ENCODE peak calls at places on chromosome 13, in nine cellular contexts. One of them, this sample, is unnamed.

GRCh38 chr13:111202149-111202548 is 87.0 kb downstream of the ARHGEF7 start:
- DNase-seq in astrocyte of the hippocampus: peak; percentile 17
- DNase-seq in activated naive CD4-positive, alpha-beta T cell: no peak
- DNase-seq in AG09319: no peak
- DNase-seq in amniotic epithelial cell: no peak
- DNase-seq in stimulated activated CD8-positive, alpha-beta memory T cell treated with anti-CD3 and anti-CD28 coated beads, Interleukin-15, amount 100 ng/mL, for 1 hour: no peak
- DNase-seq in progenitor cell of endocrine pancreas: no peak
- DNase-seq in T-helper 1 cell: no peak
- DNase-seq in T-cell: no peak
- DNase-seq in this sample: no peak

GRCh38 chr13:61192826-61193225 is 222.8 kb downstream of the PCDH20 start:
- DNase-seq in astrocyte of the hippocampus: no peak
- DNase-seq in activated naive CD4-positive, alpha-beta T cell: no peak
- DNase-seq in AG09319: no peak
- DNase-seq in amniotic epithelial cell: no peak
- DNase-seq in stimulated activated CD8-positive, alpha-beta memory T cell treated with anti-CD3 and anti-CD28 coated beads, Interleukin-15, amount 100 ng/mL, for 1 hour: no peak
- DNase-seq in progenitor cell of endocrine pancreas: no peak
- DNase-seq in T-helper 1 cell: no peak
- DNase-seq in T-cell: no peak
- DNase-seq in this sample: no peak

GRCh38 chr13:75263741-75264407 is 218.1 kb downstream of the TBC1D4 start:
- DNase-seq in astrocyte of the hippocampus: peak; percentile 60
- DNase-seq in activated naive CD4-positive, alpha-beta T cell: no peak
- DNase-seq in AG09319: peak; percentile 15
- DNase-seq in amniotic epithelial cell: peak; percentile 53
- DNase-seq in stimulated activated CD8-positive, alpha-beta memory T cell treated with anti-CD3 and anti-CD28 coated beads, Interleukin-15, amount 100 ng/mL, for 1 hour: no peak
- DNase-seq in progenitor cell of endocrine pancreas: no peak
- DNase-seq in T-helper 1 cell: no peak
- DNase-seq in T-cell: no peak
- DNase-seq in this sample: peak; percentile 39

GRCh38 chr13:19670147-19670546 is 36.7 kb downstream of the MPHOSPH8 start:
- DNase-seq in astrocyte of the hippocampus: no peak
- DNase-seq in activated naive CD4-positive, alpha-beta T cell: no peak
- DNase-seq in AG09319: no peak
- DNase-seq in amniotic epithelial cell: peak; percentile 54
- DNase-seq in stimulated activated CD8-positive, alpha-beta memory T cell treated with anti-CD3 and anti-CD28 coated beads, Interleukin-15, amount 100 ng/mL, for 1 hour: no peak
- DNase-seq in progenitor cell of endocrine pancreas: no peak
- DNase-seq in T-helper 1 cell: no peak
- DNase-seq in T-cell: no peak
- DNase-seq in this sample: no peak

GRCh38 chr13:74450976-74451375 is 316.8 kb upstream of the KLF12 start:
- DNase-seq in astrocyte of the hippocampus: no peak
- DNase-seq in activated naive CD4-positive, alpha-beta T cell: no peak
- DNase-seq in AG09319: peak; percentile 16
- DNase-seq in amniotic epithelial cell: no peak
- DNase-seq in stimulated activated CD8-positive, alpha-beta memory T cell treated with anti-CD3 and anti-CD28 coated beads, Interleukin-15, amount 100 ng/mL, for 1 hour: no peak
- DNase-seq in progenitor cell of endocrine pancreas: no peak
- DNase-seq in T-helper 1 cell: no peak
- DNase-seq in T-cell: no peak
- DNase-seq in this sample: no peak

GRCh38 chr13:50512602-50513527 is 330.6 kb downstream of the DLEU7 start:
- DNase-seq in astrocyte of the hippocampus: peak; percentile 72
- DNase-seq in activated naive CD4-positive, alpha-beta T cell: no peak
- DNase-seq in AG09319: no peak
- DNase-seq in amniotic epithelial cell: peak; percentile 39
- DNase-seq in stimulated activated CD8-positive, alpha-beta memory T cell treated with anti-CD3 and anti-CD28 coated beads, Interleukin-15, amount 100 ng/mL, for 1 hour: peak; percentile 3
- DNase-seq in progenitor cell of endocrine pancreas: no peak
- DNase-seq in T-helper 1 cell: peak; percentile 60
- DNase-seq in T-cell: peak; percentile 26
- DNase-seq in this sample: peak; percentile 68

GRCh38 chr13:94707400-94708021 is 4.8 kb downstream of the SOX21 start:
- DNase-seq in astrocyte of the hippocampus: peak; percentile 70
- DNase-seq in activated naive CD4-positive, alpha-beta T cell: no peak
- DNase-seq in AG09319: no peak
- DNase-seq in amniotic epithelial cell: no peak
- DNase-seq in stimulated activated CD8-positive, alpha-beta memory T cell treated with anti-CD3 and anti-CD28 coated beads, Interleukin-15, amount 100 ng/mL, for 1 hour: no peak
- DNase-seq in progenitor cell of endocrine pancreas: no peak
- DNase-seq in T-helper 1 cell: no peak
- DNase-seq in T-cell: no peak
- DNase-seq in this sample: no peak

GRCh38 chr13:40390290-40391008 is 276.0 kb downstream of the FOXO1 start:
- DNase-seq in astrocyte of the hippocampus: peak; percentile 47
- DNase-seq in activated naive CD4-positive, alpha-beta T cell: no peak
- DNase-seq in AG09319: no peak
- DNase-seq in amniotic epithelial cell: no peak
- DNase-seq in stimulated activated CD8-positive, alpha-beta memory T cell treated with anti-CD3 and anti-CD28 coated beads, Interleukin-15, amount 100 ng/mL, for 1 hour: no peak
- DNase-seq in progenitor cell of endocrine pancreas: no peak
- DNase-seq in T-helper 1 cell: peak; percentile 10
- DNase-seq in T-cell: no peak
- DNase-seq in this sample: no peak

GRCh38 chr13:29284726-29285125 is 310.8 kb downstream of the SLC7A1 start:
- DNase-seq in astrocyte of the hippocampus: no peak
- DNase-seq in activated naive CD4-positive, alpha-beta T cell: no peak
- DNase-seq in AG09319: no peak
- DNase-seq in amniotic epithelial cell: peak; percentile 14
- DNase-seq in stimulated activated CD8-positive, alpha-beta memory T cell treated with anti-CD3 and anti-CD28 coated beads, Interleukin-15, amount 100 ng/mL, for 1 hour: no peak
- DNase-seq in progenitor cell of endocrine pancreas: no peak
- DNase-seq in T-helper 1 cell: no peak
- DNase-seq in T-cell: no peak
- DNase-seq in this sample: no peak

GRCh38 chr13:108427355-108427754 is 157.8 kb downstream of the TNFSF13B start:
- DNase-seq in astrocyte of the hippocampus: peak; percentile 13
- DNase-seq in activated naive CD4-positive, alpha-beta T cell: no peak
- DNase-seq in AG09319: no peak
- DNase-seq in amniotic epithelial cell: peak; percentile 35
- DNase-seq in stimulated activated CD8-positive, alpha-beta memory T cell treated with anti-CD3 and anti-CD28 coated beads, Interleukin-15, amount 100 ng/mL, for 1 hour: no peak
- DNase-seq in progenitor cell of endocrine pancreas: no peak
- DNase-seq in T-helper 1 cell: no peak
- DNase-seq in T-cell: no peak
- DNase-seq in this sample: no peak

GRCh38 chr13:41500501-41500900 is 43.2 kb downstream of the RGCC start:
- DNase-seq in astrocyte of the hippocampus: no peak
- DNase-seq in activated naive CD4-positive, alpha-beta T cell: no peak
- DNase-seq in AG09319: no peak
- DNase-seq in amniotic epithelial cell: no peak
- DNase-seq in stimulated activated CD8-positive, alpha-beta memory T cell treated with anti-CD3 and anti-CD28 coated beads, Interleukin-15, amount 100 ng/mL, for 1 hour: no peak
- DNase-seq in progenitor cell of endocrine pancreas: no peak
- DNase-seq in T-helper 1 cell: peak; percentile 75
- DNase-seq in T-cell: peak; percentile 10
- DNase-seq in this sample: peak; percentile 33

GRCh38 chr13:39530996-39531395 is 72.0 kb downstream of the LHFPL6 start:
- DNase-seq in astrocyte of the hippocampus: no peak
- DNase-seq in activated naive CD4-positive, alpha-beta T cell: no peak
- DNase-seq in AG09319: no peak
- DNase-seq in amniotic epithelial cell: no peak
- DNase-seq in stimulated activated CD8-positive, alpha-beta memory T cell treated with anti-CD3 and anti-CD28 coated beads, Interleukin-15, amount 100 ng/mL, for 1 hour: no peak
- DNase-seq in progenitor cell of endocrine pancreas: no peak
- DNase-seq in T-helper 1 cell: no peak
- DNase-seq in T-cell: no peak
- DNase-seq in this sample: no peak

GRCh38 chr13:48400820-48401219 is 12.1 kb downstream of the LPAR6 start:
- DNase-seq in astrocyte of the hippocampus: peak; percentile 69
- DNase-seq in activated naive CD4-positive, alpha-beta T cell: no peak
- DNase-seq in AG09319: peak; percentile 59
- DNase-seq in amniotic epithelial cell: peak; percentile 70
- DNase-seq in stimulated activated CD8-positive, alpha-beta memory T cell treated with anti-CD3 and anti-CD28 coated beads, Interleukin-15, amount 100 ng/mL, for 1 hour: no peak
- DNase-seq in progenitor cell of endocrine pancreas: no peak
- DNase-seq in T-helper 1 cell: peak; percentile 59
- DNase-seq in T-cell: no peak
- DNase-seq in this sample: peak; percentile 45

This sample was measured in myocyte.